ENCODE peak calls at places on chromosomes 16 and 17, in seven cellular contexts. J is lower lobe of right lung, L is hepatocyte, W is neural progenitor cell, B is tibial artery, M is RWPE1, I is left ventricle myocardium inferior. R is an unnamed sample.

GRCh38 chr17:37671813-37672544 is 28.7 kb upstream of the DDX52 start:
- DNase-seq in I (no peak), W (no peak), L (no peak), B (no peak), J (no peak), M (peak; percentile 87), R (peak; percentile 97)

GRCh38 chr16:30660424-30661251 is 2.4 kb downstream of the FBRS start:
- DNase-seq in W (no peak), B (no peak), I (no peak), M (no peak), J (no peak), L (peak; percentile 68), R (peak; percentile 28)

GRCh38 chr17:4604111-4604644 is 19.8 kb downstream of the SMTNL2 start:
- DNase-seq in J (no peak), L (peak; percentile 86), M (no peak), W (no peak), I (peak; percentile 84), B (no peak), R (peak; percentile 34)

GRCh38 chr17:43018008-43018853 is 4.0 kb downstream of the VAT1 start:
- DNase-seq in I (no peak), M (no peak), L (peak; percentile 64), B (no peak), W (peak; percentile 77), J (no peak), R (no peak)

GRCh38 chr16:25012525-25012991 is 2.6 kb downstream of the ARHGAP17 start:
- DNase-seq in B (no peak), J (no peak), W (no peak), L (peak; percentile 62), I (no peak), M (peak; percentile 77), R (peak; percentile 40)

GRCh38 chr16:25006504-25007055 is 8.6 kb downstream of the ARHGAP17 start:
- DNase-seq in B (peak; percentile 51), M (no peak), I (no peak), J (no peak), W (no peak), L (peak; percentile 67), R (no peak)

GRCh38 chr16:8571061-8571596 is 19.2 kb downstream of the TMEM114 start:
- DNase-seq in B (no peak), I (no peak), L (no peak), J (no peak), W (peak; percentile 68), M (no peak), R (no peak)

GRCh38 chr17:43406676-43407645 is 8.2 kb downstream of the ARL4D start:
- DNase-seq in M (no peak), W (no peak), J (no peak), I (no peak), L (no peak), B (no peak), R (no peak)

GRCh38 chr16:10941127-10941933 is 938 bp downstream of the DEXI start:
- DNase-seq in I (no peak), B (no peak), J (no peak), W (peak; percentile 40), L (no peak), M (peak; percentile 53), R (no peak)

GRCh38 chr16:11914210-11914758 is 1.5 kb downstream of the GSPT1 start:
- DNase-seq in W (no peak), L (no peak), B (no peak), J (no peak), I (no peak), M (no peak), R (peak; percentile 9)

GRCh38 chr17:32100971-32101631 is 41.2 kb upstream of the RHOT1 start:
- DNase-seq in W (no peak), B (no peak), I (no peak), J (no peak), M (no peak), L (no peak), R (no peak)

GRCh38 chr16:82832861-82833260 is 206.1 kb downstream of the CDH13 start:
- DNase-seq in B (no peak), J (no peak), I (no peak), L (no peak), M (no peak), W (no peak), R (peak; percentile 3)

GRCh38 chr17:63550816-63551639 is 751 bp downstream of the DCAF7 start:
- DNase-seq in M (peak; percentile 27), L (peak; percentile 59), B (no peak), J (no peak), I (no peak), W (peak; percentile 74), R (peak; percentile 21)

GRCh38 chr17:40910441-40910841 is 25.4 kb upstream of the KRT20 start:
- DNase-seq in L (peak; percentile 36), J (no peak), I (no peak), M (no peak), B (no peak), W (no peak), R (peak; percentile 87)

GRCh38 chr16:23678430-23679273 is at the start of gene PLK1:
- DNase-seq in I (peak; percentile 71), L (peak; percentile 92), B (peak; percentile 65), J (peak; percentile 87), W (peak; percentile 96), M (peak; percentile 97), R (peak; percentile 79)

GRCh38 chr16:67177743-67178699 is 5.7 kb downstream of the MATCAP1 start:
- DNase-seq in B (peak; percentile 42), M (peak; percentile 95), W (peak; percentile 87), J (peak; percentile 91), I (peak; percentile 60), L (peak; percentile 91), R (no peak)

DNA sequence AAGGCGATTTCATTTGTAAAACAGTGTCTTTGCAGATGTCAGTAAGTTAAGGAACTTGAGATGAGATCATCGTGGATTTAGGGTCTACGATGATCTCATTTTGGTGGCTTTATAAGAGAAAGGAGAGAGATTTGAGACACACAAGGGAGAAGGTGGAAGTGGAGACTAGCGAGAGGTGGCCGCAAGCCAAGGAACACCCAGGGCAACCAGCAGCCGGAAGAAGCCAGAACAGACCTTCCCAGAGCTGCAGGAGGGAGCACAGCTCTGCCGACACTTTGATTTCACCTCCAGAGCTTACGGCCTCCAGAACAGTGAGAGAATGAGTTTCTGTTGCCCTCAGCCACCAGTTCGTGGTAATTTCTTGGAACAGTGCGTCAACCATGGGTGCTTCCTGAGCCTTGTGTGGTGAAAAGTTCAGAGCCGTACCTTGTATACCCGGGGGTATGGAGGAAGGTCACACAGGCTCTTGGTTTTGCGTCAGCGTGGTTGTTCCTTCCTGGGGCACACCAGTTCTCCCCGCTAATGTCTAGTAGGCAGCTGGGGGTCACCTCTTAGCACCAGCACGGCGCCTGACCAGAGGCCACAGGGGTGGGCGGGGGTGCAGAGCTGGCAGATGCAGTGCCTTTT is 12.9 kb upstream of the SEC14L1 start:
- DNase-seq in I (peak; percentile 81), B (peak; percentile 70), J (peak; percentile 84), W (no peak), L (no peak), M (no peak), R (no peak)
- H3K27ac ChIP-seq in I (peak overlapping the region; percentile 92), B (peak overlapping the region; percentile 0), J (peak overlapping the region; percentile 81), W (no peak overlapping the region), L (no peak overlapping the region), M (peak overlapping the region; percentile 97), R (no peak overlapping the region)

GRCh38 chr16:56203052-56203451 is 11.8 kb downstream of the GNAO1 start:
- DNase-seq in W (peak; percentile 56), M (no peak), L (peak; percentile 25), I (no peak), B (peak; percentile 42), J (no peak), R (peak; percentile 2)
- TF ChIP-seq CTCF in W (peak; percentile 40), M (no peak), L (no peak), I (peak; percentile 48), B (no peak), J (peak; percentile 36), R (peak; percentile 56)

GRCh38 chr16:69839798-69840409 is 77.8 kb downstream of the WWP2 start:
- DNase-seq in M (no peak), I (peak; percentile 45), B (no peak), W (no peak), L (no peak), J (no peak), R (no peak)
- H3K27ac ChIP-seq in M (peak overlapping the region; percentile 32), I (peak overlapping the region; percentile 85), B (peak overlapping the region; percentile 73), W (no peak overlapping the region), L (peak overlapping the region; percentile 45), J (no peak overlapping the region), R (no peak overlapping the region)

GRCh38 chr16:85718682-85719081 is 29.9 kb upstream of the GINS2 start:
- DNase-seq in M (no peak), I (no peak), B (no peak), W (peak; percentile 59), L (peak; percentile 39), J (no peak), R (peak; percentile 52)
- TF ChIP-seq CTCF in M (no peak), I (peak; percentile 64), B (peak; percentile 28), W (peak; percentile 69), L (peak; percentile 53), J (peak; percentile 39), R (peak; percentile 62)

GRCh38 chr16:87068316-87068715 is 248.9 kb downstream of the C16orf95 start:
- DNase-seq in J (no peak), L (no peak), M (no peak), B (no peak), I (no peak), W (peak; percentile 45), R (no peak)
- H3K27ac ChIP-seq in J (no peak overlapping the region), L (no peak overlapping the region), M (no peak overlapping the region), B (peak overlapping the region; percentile 83), I (no peak overlapping the region), W (peak overlapping the region; percentile 14), R (no peak overlapping the region)

GRCh38 chr17:69358688-69359596 is 32.0 kb upstream of the ABCA5 start:
- DNase-seq in L (peak; percentile 34), B (no peak), J (no peak), M (no peak), I (no peak), W (peak; percentile 61), R (no peak)
- TF ChIP-seq CTCF in L (peak; percentile 30), B (no peak), J (no peak), M (no peak), I (no peak), W (peak; percentile 57), R (peak; percentile 38)

DNA sequence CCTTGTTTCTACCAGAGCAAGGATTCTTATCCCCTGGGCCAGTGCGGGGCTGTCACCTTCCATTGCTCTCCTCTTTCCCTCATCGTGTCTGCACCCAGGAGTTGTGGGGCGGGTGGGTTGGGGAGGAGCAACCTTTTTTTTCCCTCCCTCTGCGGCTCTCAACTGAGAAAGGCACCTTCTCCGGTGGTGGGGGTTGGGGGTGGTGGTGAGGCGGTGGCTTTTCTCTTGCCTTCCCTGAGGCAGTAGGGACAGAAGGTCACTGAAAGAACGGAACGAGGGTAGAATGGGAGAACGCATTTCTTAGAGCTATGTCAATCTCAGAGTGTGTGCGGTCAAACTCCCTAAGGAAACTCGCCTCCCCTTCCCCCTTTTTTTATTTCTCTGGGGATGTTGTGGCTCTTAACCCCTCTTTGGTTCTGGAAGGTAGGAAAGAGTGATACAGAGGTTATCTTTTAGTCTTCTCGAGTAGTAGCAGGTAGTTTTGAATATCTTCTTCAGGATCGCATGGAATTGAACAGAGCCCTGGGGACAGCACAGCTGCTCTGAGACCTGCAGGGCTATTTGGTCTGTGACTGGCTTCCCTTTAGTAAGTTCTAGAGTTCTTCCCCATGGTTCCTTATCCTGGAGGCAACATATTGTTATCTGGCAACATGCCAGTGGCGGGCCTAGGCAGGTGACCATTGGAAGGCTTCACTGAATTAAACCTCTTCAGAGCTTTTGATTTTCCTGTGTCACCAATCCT is 994 bp downstream of the CLTC start:
- DNase-seq in B (peak; percentile 58), L (peak; percentile 64), M (peak; percentile 54), W (peak; percentile 40), J (peak; percentile 47), I (peak; percentile 30), R (no peak)
- H3K27ac ChIP-seq in B (peak overlapping the region; percentile 99), L (peak overlapping the region; percentile 95), M (peak overlapping the region; percentile 98), W (peak overlapping the region; percentile 99), J (peak overlapping the region; percentile 96), I (peak overlapping the region; percentile 99), R (peak overlapping the region; percentile 98)